ENCODE peak calls at places on chromosomes 11 and 22, in nine cellular contexts. Q is astrocyte of the spinal cord; B is AG09309; Z is stimulated activated CD4-positive, alpha-beta T cell treated with anti-CD3 and anti-CD28 coated beads, Interleukin-12 subunit alpha, Interleukin-12 subunit beta, amount 100 ng/mL, for 4 hours; O is stimulated activated CD8-positive, alpha-beta memory T cell treated with anti-CD3 and anti-CD28 coated beads, Interleukin-12 subunit alpha, Interleukin-12 subunit beta, amount 100 ng/mL, for 4 hours; E is left ventricle myocardium inferior; A is brain microvascular endothelial cell; L is iris pigment epithelial cell; R is A172. F is an unnamed sample.

GRCh38 chr11:120249279-120250022 is 9.5 kb downstream of the POU2F3 start:
- DNase-seq in Q (no peak), B (no peak), Z (no peak), O (no peak), E (no peak), A (no peak), L (no peak), R (no peak), F (no peak)

GRCh38 chr11:69241075-69241740 is 52.7 kb upstream of the MYEOV start:
- DNase-seq in Q (no peak), B (no peak), Z (no peak), O (no peak), E (no peak), A (no peak), L (no peak), R (no peak), F (no peak)

GRCh38 chr22:22881116-22882032 is 6.2 kb upstream of the IGLL5 start:
- DNase-seq in Q (no peak), B (no peak), Z (no peak), O (no peak), E (no peak), A (no peak), L (no peak), R (no peak), F (no peak)

GRCh38 chr11:6812391-6813005 is 13.0 kb upstream of the OR6A2 start:
- DNase-seq in Q (peak; percentile 35), B (no peak), Z (peak; percentile 4), O (no peak), E (no peak), A (peak; percentile 22), L (peak; percentile 36), R (peak; percentile 43), F (no peak)

GRCh38 chr22:26756675-26757293 is 99.4 kb downstream of the MIAT start:
- DNase-seq in Q (peak; percentile 48), B (no peak), Z (peak; percentile 35), O (no peak), E (peak; percentile 55), A (peak; percentile 49), L (peak; percentile 56), R (peak; percentile 41), F (peak; percentile 59)

GRCh38 chr22:29706493-29706892 is 13.3 kb upstream of the CABP7 start:
- DNase-seq in Q (no peak), B (no peak), Z (no peak), O (no peak), E (no peak), A (no peak), L (no peak), R (no peak), F (no peak)

GRCh38 chr22:28817919-28818859 is 17.8 kb upstream of the XBP1 start:
- DNase-seq in Q (no peak), B (no peak), Z (no peak), O (no peak), E (no peak), A (no peak), L (no peak), R (no peak), F (peak; percentile 66)

GRCh38 chr22:27278986-27279385 is 522.6 kb downstream of the MN1 start:
- DNase-seq in Q (no peak), B (no peak), Z (no peak), O (no peak), E (no peak), A (no peak), L (no peak), R (peak; percentile 1), F (no peak)

F was measured in transverse colon.